ENCODE peak calls at places on chromosomes 3 and 15, in six cellular contexts. K is glomerular endothelial cell; R is CD8-positive, alpha-beta memory T cell; B is aorta; E is stimulated activated CD8-positive, alpha-beta memory T cell treated with anti-CD3 and anti-CD28 coated beads, Interleukin-4, amount 100 ng/mL, for 48 hours; Z is fibroblast of the conjunctiva. D is an unnamed sample.
A peak's percentile ranks its signal among the peaks of the same experiment; 100 is the strongest.

GRCh38 chr3:169556349-169556870 is 107.1 kb downstream of the MECOM start:
- DNase-seq in K (no peak), R (no peak), B (no peak), E (no peak), Z (no peak), D (no peak)

GRCh38 chr3:178443634-178444033 is 92.6 kb upstream of the KCNMB2 start:
- DNase-seq in K (no peak), R (no peak), B (no peak), E (no peak), Z (no peak), D (peak; percentile 51)

GRCh38 chr3:67414740-67415139 is 239.7 kb downstream of the SUCLG2 start:
- DNase-seq in K (no peak), R (no peak), B (no peak), E (no peak), Z (no peak), D (no peak)

GRCh38 chr3:37140899-37141541 is 33.4 kb downstream of the LRRFIP2 start:
- DNase-seq in K (no peak), R (no peak), B (no peak), E (no peak), Z (no peak), D (no peak)

GRCh38 chr3:120033594-120033993 is 60.7 kb downstream of the GSK3B start:
- DNase-seq in K (no peak), R (no peak), B (no peak), E (no peak), Z (no peak), D (no peak)

GRCh38 chr3:34212671-34213070 is 414.2 kb downstream of the PDCD6IP start:
- DNase-seq in K (no peak), R (no peak), B (peak; percentile 69), E (no peak), Z (peak; percentile 49), D (no peak)

GRCh38 chr3:167032267-167032876 is 347.7 kb downstream of the ZBBX start:
- DNase-seq in K (no peak), R (no peak), B (no peak), E (no peak), Z (peak; percentile 47), D (peak; percentile 53)

GRCh38 chr3:98692787-98693473 is 70.2 kb upstream of the ST3GAL6 start:
- DNase-seq in K (no peak), R (no peak), B (no peak), E (no peak), Z (no peak), D (no peak)

GRCh38 chr3:45647148-45647619 is 42.0 kb upstream of the SACM1L start:
- DNase-seq in K (no peak), R (no peak), B (no peak), E (no peak), Z (peak; percentile 84), D (no peak)

GRCh38 chr3:190989213-190989612 is 126.7 kb upstream of the GMNC start:
- DNase-seq in K (no peak), R (no peak), B (no peak), E (no peak), Z (no peak), D (no peak)

GRCh38 chr3:45841380-45841700 is 579 bp downstream of the LZTFL1 start:
- DNase-seq in K (no peak), R (no peak), B (no peak), E (no peak), Z (no peak), D (no peak)

GRCh38 chr15:90588427-90588826 is 58.7 kb downstream of the CRTC3 start:
- DNase-seq in K (no peak), R (no peak), B (no peak), E (no peak), Z (no peak), D (no peak)

GRCh38 chr3:177618873-177619771 is 421.8 kb upstream of the TBL1XR1 start:
- DNase-seq in K (no peak), R (no peak), B (no peak), E (no peak), Z (peak; percentile 82), D (no peak)

GRCh38 chr3:58630081-58630709 is 36.4 kb downstream of the FAM3D start:
- DNase-seq in K (no peak), R (peak; percentile 45), B (peak; percentile 62), E (peak; percentile 85), Z (peak; percentile 75), D (peak; percentile 17)

GRCh38 chr3:98577178-98577895 is 16.1 kb downstream of the CPOX start:
- DNase-seq in K (no peak), R (no peak), B (no peak), E (no peak), Z (no peak), D (no peak)

GRCh38 chr3:61725851-61726333 is 164.5 kb downstream of the PTPRG start:
- DNase-seq in K (no peak), R (no peak), B (no peak), E (no peak), Z (no peak), D (no peak)

GRCh38 chr15:60744826-60745225 is 265.9 kb upstream of the ICE2 start:
- DNase-seq in K (no peak), R (no peak), B (peak; percentile 69), E (no peak), Z (no peak), D (no peak)

GRCh38 chr3:133644768-133645167 is 17.0 kb downstream of the TOPBP1 start:
- DNase-seq in K (peak; percentile 64), R (no peak), B (no peak), E (no peak), Z (peak; percentile 56), D (no peak)

GRCh38 chr3:12222765-12223485 is 64.2 kb upstream of the TIMP4 start:
- DNase-seq in K (no peak), R (no peak), B (no peak), E (no peak), Z (peak; percentile 38), D (no peak)

GRCh38 chr3:172300862-172301261 is 147.4 kb downstream of the GHSR start:
- DNase-seq in K (no peak), R (no peak), B (no peak), E (no peak), Z (no peak), D (no peak)

GRCh38 chr3:52763466-52763865 is 7.3 kb downstream of the NEK4 start:
- DNase-seq in K (peak; percentile 34), R (no peak), B (no peak), E (no peak), Z (no peak), D (no peak)